ENCODE peak calls at places on chromosomes 13 and 19, in four cellular contexts. U, S, G and T are unnamed samples.
A peak's percentile ranks its signal among the peaks of the same experiment; 100 is the strongest.

GRCh38 chr13:73096173-73097117 is 37.6 kb downstream of the KLF5 start:
- DNase-seq in U (no peak), S (peak; percentile 1), G (no peak), T (no peak)

GRCh38 chr19:34309368-34310138 is 55.2 kb downstream of the GARRE1 start:
- DNase-seq in U (no peak), S (no peak), G (no peak), T (no peak)

GRCh38 chr19:39405930-39406655 is 554 bp upstream of the ZFP36 start:
- DNase-seq in U (no peak), S (no peak), G (no peak), T (peak; percentile 73)

GRCh38 chr19:34662919-34663318 is 14.0 kb downstream of the SCGB2B2 start:
- DNase-seq in U (no peak), S (no peak), G (no peak), T (no peak)

GRCh38 chr19:56476671-56477428 is at the start of gene ZNF667:
- DNase-seq in U (no peak), S (peak; percentile 90), G (peak; percentile 24), T (peak; percentile 30)

GRCh38 chr13:33723772-33724435 is 94.0 kb upstream of the RFC3 start:
- DNase-seq in U (peak; percentile 42), S (peak; percentile 84), G (peak; percentile 84), T (no peak)

GRCh38 chr13:41004875-41005693 is 14.0 kb downstream of the ELF1 start:
- DNase-seq in U (no peak), S (no peak), G (no peak), T (no peak)

GRCh38 chr19:10068205-10068604 is 17.9 kb upstream of the SHFL start:
- DNase-seq in U (no peak), S (no peak), G (no peak), T (no peak)

GRCh38 chr13:49421391-49421790 is 22.5 kb downstream of the CAB39L start:
- DNase-seq in U (no peak), S (no peak), G (peak; percentile 11), T (no peak)

GRCh38 chr13:29676941-29677452 is 81.5 kb upstream of the SLC7A1 start:
- DNase-seq in U (no peak), S (no peak), G (no peak), T (no peak)

GRCh38 chr13:50731400-50731799 is 112.1 kb downstream of the DLEU7 start:
- DNase-seq in U (no peak), S (peak; percentile 71), G (no peak), T (no peak)

GRCh38 chr13:60753641-60754040 is 356.6 kb downstream of the TDRD3 start:
- DNase-seq in U (no peak), S (no peak), G (no peak), T (no peak)

GRCh38 chr19:49465371-49465770 is 8.6 kb upstream of the FLT3LG start:
- DNase-seq in U (no peak), S (no peak), G (no peak), T (no peak)

GRCh38 chr13:40187836-40188591 is 478.4 kb downstream of the FOXO1 start:
- DNase-seq in U (no peak), S (no peak), G (no peak), T (no peak)

GRCh38 chr13:110265341-110265681 is 41.6 kb downstream of the COL4A1 start:
- DNase-seq in U (no peak), S (no peak), G (no peak), T (no peak)

GRCh38 chr13:90352763-90353162 is 994.7 kb upstream of the MIR17HG start:
- DNase-seq in U (no peak), S (no peak), G (no peak), T (no peak)

GRCh38 chr13:26022538-26023292 is 29.1 kb downstream of the SHISA2 start:
- DNase-seq in U (no peak), S (peak; percentile 78), G (peak; percentile 88), T (no peak)

DNA sequence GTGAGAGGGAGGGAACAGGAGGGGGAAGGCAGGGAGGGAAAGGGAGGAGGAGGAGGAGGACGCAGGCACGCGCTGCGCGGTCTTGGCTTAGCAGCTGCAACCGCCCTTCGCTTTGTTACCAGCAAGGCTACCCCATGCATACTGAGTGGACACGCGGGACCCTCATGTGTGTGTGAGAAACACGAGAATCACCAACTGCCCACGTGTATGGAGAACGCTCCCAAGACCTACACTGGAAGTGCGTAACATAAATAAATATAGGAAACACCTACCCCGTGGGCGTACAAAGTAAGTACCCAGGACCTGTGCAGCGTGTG is 38.0 kb downstream of the DEDD2 start:
- DNase-seq in U (no peak), S (no peak), G (no peak), T (no peak)
- TF ChIP-seq CTCF in U (no peak), S (no peak), G (no peak), T (no peak)

GRCh38 chr19:36417752-36418286 is 625 bp downstream of the ZFP82 start:
- DNase-seq in U (no peak), S (no peak), G (no peak), T (no peak)

GRCh38 chr19:36418287-36419001 is at the start of gene ZFP82:
- DNase-seq in U (peak; percentile 84), S (peak; percentile 66), G (peak; percentile 93), T (peak; percentile 87)

GRCh38 chr19:36421749-36422481 is 3.5 kb upstream of the ZFP82 start:
- DNase-seq in U (no peak), S (no peak), G (no peak), T (no peak)

GRCh38 chr19:36423925-36424324 is 5.5 kb upstream of the ZFP82 start:
- DNase-seq in U (no peak), S (no peak), G (no peak), T (no peak)

GRCh38 chr19:36420961-36421748 is 2.7 kb upstream of the ZFP82 start:
- DNase-seq in U (peak; percentile 10), S (peak; percentile 35), G (peak; percentile 40), T (no peak)
- TF ChIP-seq CTCF in U (no peak), S (peak; percentile 6), G (peak; percentile 3), T (no peak)

DNA sequence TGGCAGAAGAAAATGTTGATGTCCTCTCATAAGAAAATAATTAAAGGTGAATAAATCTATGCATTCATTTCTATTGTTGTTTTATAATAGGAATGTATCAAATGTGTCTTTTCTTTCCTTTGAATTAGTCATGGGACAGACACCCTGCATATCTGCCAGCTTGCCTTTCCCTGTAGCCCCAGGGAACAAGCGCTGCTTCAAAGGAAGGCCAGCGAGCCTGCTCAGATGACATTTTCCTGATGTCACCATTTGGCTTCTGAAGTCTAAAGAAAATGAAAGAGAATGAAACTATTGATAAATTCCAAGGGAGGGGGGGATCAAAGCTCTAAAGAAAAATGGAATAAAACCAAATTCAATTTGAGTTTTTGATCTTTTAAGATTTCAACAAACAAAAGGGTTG is 574.8 kb downstream of the IRS2 start:
- DNase-seq in U (no peak), S (peak; percentile 35), G (no peak), T (no peak)
- TF ChIP-seq CTCF in U (no peak), S (no peak), G (no peak), T (no peak)

DNA sequence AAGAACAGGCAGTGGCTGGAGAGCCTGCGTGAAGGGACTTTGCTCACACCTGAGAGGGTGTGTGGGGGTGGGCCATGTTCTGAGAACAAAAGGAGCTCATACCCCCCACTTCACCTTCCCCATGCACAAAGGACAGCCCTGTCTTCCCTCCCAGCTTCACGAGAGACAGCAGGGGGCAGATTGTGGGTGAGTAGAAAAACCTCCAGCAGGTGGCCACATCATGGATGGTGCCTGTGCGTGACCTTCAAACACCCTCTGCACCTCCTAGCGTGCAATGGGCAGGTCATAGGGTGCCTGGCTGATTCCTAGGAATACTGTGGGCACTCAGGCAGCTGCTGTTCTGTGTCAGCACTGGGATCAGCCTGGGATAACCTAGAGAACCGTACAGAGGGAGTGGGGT is 36.3 kb upstream of the PSG9 start:
- DNase-seq in U (no peak), S (no peak), G (no peak), T (no peak)
- TF ChIP-seq CTCF in U (no peak), S (no peak), G (no peak), T (no peak)